ENCODE peak calls at places on chromosomes 16 and 17, in ten cellular contexts. K is HFFc6, I is progenitor cell of endocrine pancreas, H is NCI-H1092, F is left colon, W is GM04503, R is RWPE2, O is NCI-H2081 treated with DMSO at 0.1 percent for 48 hours, L is neural crest cell, A is NCI-H774. M is an unnamed sample.

GRCh38 chr16:47826070-47826469 is 329.7 kb downstream of the ABCC12 start:
- DNase-seq in A (no peak), L (no peak), R (no peak), K (no peak), I (no peak), W (no peak), F (no peak), O (no peak), H (no peak), M (no peak)

GRCh38 chr17:80261159-80261894 is 675 bp downstream of the RNF213 start:
- DNase-seq in W (no peak), K (peak; percentile 53), F (peak; percentile 73), H (no peak), A (peak; percentile 73), R (no peak), O (no peak), L (peak; percentile 59), I (peak; percentile 42), M (peak; percentile 78)

GRCh38 chr17:55674107-55674506 is 48.6 kb downstream of the TMEM100 start:
- DNase-seq in I (no peak), O (no peak), H (no peak), W (no peak), R (no peak), L (no peak), K (peak; percentile 1), F (no peak), A (no peak), M (no peak)

GRCh38 chr17:40027614-40028012 is 12.4 kb downstream of the CSF3 start:
- DNase-seq in R (no peak), L (no peak), K (no peak), H (no peak), F (no peak), A (no peak), I (no peak), W (no peak), O (no peak), M (no peak)

GRCh38 chr17:8409966-8410881 is 12.6 kb upstream of the RNF222 start:
- DNase-seq in A (peak; percentile 63), O (peak; percentile 38), W (peak; percentile 36), I (peak; percentile 77), L (peak; percentile 98), F (peak; percentile 89), H (peak; percentile 58), R (peak; percentile 81), K (peak; percentile 80), M (peak; percentile 71)

GRCh38 chr17:40090234-40091111 is 9.9 kb downstream of the NR1D1 start:
- DNase-seq in H (no peak), F (peak; percentile 16), R (no peak), O (no peak), W (no peak), I (no peak), K (no peak), L (no peak), A (no peak), M (no peak)

GRCh38 chr16:90084215-90084614 is 7.1 kb upstream of the PRDM7 start:
- DNase-seq in W (no peak), H (no peak), K (no peak), O (no peak), I (no peak), R (no peak), F (no peak), L (no peak), A (no peak), M (no peak)

GRCh38 chr16:4601317-4602186 is 13.1 kb downstream of the UBALD1 start:
- DNase-seq in H (peak; percentile 49), I (no peak), R (no peak), L (no peak), A (peak; percentile 15), W (no peak), K (no peak), O (no peak), F (no peak), M (no peak)

GRCh38 chr17:55717898-55718735 is 4.5 kb downstream of the TMEM100 start:
- DNase-seq in R (no peak), H (peak; percentile 76), A (peak; percentile 85), F (peak; percentile 85), K (peak; percentile 52), I (peak; percentile 64), O (no peak), W (no peak), L (peak; percentile 79), M (peak; percentile 23)

GRCh38 chr17:63335818-63336217 is 110.3 kb downstream of the CYB561 start:
- DNase-seq in L (no peak), W (no peak), O (no peak), F (no peak), H (no peak), A (no peak), K (no peak), I (no peak), R (no peak), M (no peak)

GRCh38 chr16:67013238-67013822 is 15.6 kb upstream of the CBFB start:
- DNase-seq in H (no peak), O (no peak), K (no peak), A (no peak), R (no peak), L (no peak), F (no peak), I (no peak), W (no peak), M (no peak)

GRCh38 chr17:80099291-80100034 is 1.9 kb upstream of the GAA start:
- DNase-seq in L (no peak), K (no peak), A (no peak), O (no peak), W (no peak), H (no peak), I (no peak), R (no peak), F (no peak), M (no peak)

GRCh38 chr17:27649929-27650328 is 18.9 kb downstream of the LGALS9 start:
- DNase-seq in W (no peak), K (no peak), H (no peak), O (no peak), F (no peak), I (no peak), R (no peak), L (no peak), A (no peak), M (no peak)

GRCh38 chr16:89695086-89695874 is 6.2 kb downstream of the SPATA2L start:
- DNase-seq in R (peak; percentile 69), W (no peak), K (no peak), L (no peak), A (no peak), I (no peak), H (no peak), O (no peak), F (peak; percentile 13), M (no peak)

M was measured in CD4-positive, CD25-positive, alpha-beta regulatory T cell.